ENCODE peak calls at places on chromosomes 12 and 14, in eight cellular contexts. T is dermis microvascular lymphatic vessel endothelial cell; Z is activated T-cell treated with anti-CD3 and anti-CD28 coated beads, Interleukin-2, amount 50 U/mL, for 48 hours; H is AG09319; C is progenitor cell of endocrine pancreas; S is nephron progenitor cell; G is NCI-H2029; M is T47D. R is an unnamed sample.
A peak's percentile ranks its signal among the peaks of the same experiment; 100 is the strongest.

GRCh38 chr14:83096092-83096491 is 1562.4 kb upstream of the SEL1L start:
- DNase-seq in M (no peak), Z (no peak), G (no peak), C (no peak), T (no peak), S (no peak), H (no peak), R (no peak)

GRCh38 chr12:72346331-72346944 is 74.3 kb downstream of the TRHDE start:
- DNase-seq in C (peak; percentile 67), S (peak; percentile 75), M (peak; percentile 90), T (peak; percentile 14), H (peak; percentile 58), Z (peak; percentile 43), G (peak; percentile 34), R (peak; percentile 36)

GRCh38 chr12:47271800-47272230 is 192.1 kb upstream of the AMIGO2 start:
- DNase-seq in S (no peak), Z (no peak), C (no peak), G (no peak), H (no peak), M (no peak), T (no peak), R (no peak)

GRCh38 chr12:126355346-126355745 is 1290.1 kb downstream of the AACS start:
- DNase-seq in G (no peak), M (no peak), T (no peak), H (no peak), C (no peak), Z (no peak), S (no peak), R (no peak)

GRCh38 chr14:91193069-91193468 is 51.4 kb downstream of the GPR68 start:
- DNase-seq in T (no peak), S (no peak), H (no peak), G (no peak), C (no peak), Z (no peak), M (no peak), R (no peak)

GRCh38 chr14:40417777-40418401 is 985.7 kb upstream of the FBXO33 start:
- DNase-seq in S (peak; percentile 40), H (no peak), G (peak; percentile 30), C (peak; percentile 22), Z (peak; percentile 19), M (peak; percentile 82), T (no peak), R (no peak)

GRCh38 chr12:70497508-70497907 is 131.4 kb downstream of the KCNMB4 start:
- DNase-seq in C (no peak), Z (no peak), S (no peak), G (no peak), M (no peak), H (no peak), T (no peak), R (no peak)

GRCh38 chr14:89399594-89400068 is 17.4 kb downstream of the FOXN3 start:
- DNase-seq in Z (no peak), S (peak; percentile 33), T (peak; percentile 86), G (no peak), C (no peak), H (peak; percentile 81), M (no peak), R (peak; percentile 69)

GRCh38 chr14:33839193-33840076 is 111.4 kb downstream of the EGLN3 start:
- DNase-seq in M (peak; percentile 78), Z (peak; percentile 62), S (peak; percentile 62), G (peak; percentile 96), H (peak; percentile 24), C (peak; percentile 24), T (peak; percentile 30), R (no peak)

GRCh38 chr12:57280234-57281062 is 29.5 kb upstream of the STAC3 start:
- DNase-seq in G (peak; percentile 65), H (peak; percentile 58), S (no peak), C (no peak), M (peak; percentile 8), T (peak; percentile 43), Z (peak; percentile 76), R (peak; percentile 79)

GRCh38 chr12:48199784-48200198 is 3.3 kb downstream of the OR10AD1 start:
- DNase-seq in T (no peak), S (no peak), M (no peak), Z (no peak), C (no peak), G (no peak), H (no peak), R (no peak)

GRCh38 chr12:32181498-32182175 is 75.0 kb downstream of the BICD1 start:
- DNase-seq in H (peak; percentile 28), Z (no peak), M (no peak), C (no peak), S (no peak), G (no peak), T (no peak), R (no peak)

GRCh38 chr12:104288635-104289258 is 14.8 kb upstream of the EID3 start:
- DNase-seq in T (peak; percentile 56), H (peak; percentile 62), M (peak; percentile 92), C (peak; percentile 73), Z (peak; percentile 90), G (peak; percentile 82), S (peak; percentile 82), R (no peak)

GRCh38 chr12:45483571-45483970 is 245.9 kb upstream of the ARID2 start:
- DNase-seq in S (no peak), C (no peak), H (no peak), Z (no peak), M (peak; percentile 51), G (no peak), T (no peak), R (no peak)

GRCh38 chr12:3473171-3473570 is 17.8 kb upstream of the PRMT8 start:
- DNase-seq in H (no peak), Z (peak; percentile 0), C (no peak), T (no peak), G (no peak), M (no peak), S (no peak), R (no peak)

GRCh38 chr12:27555928-27556778 is 32.1 kb downstream of the PPFIBP1 start:
- DNase-seq in M (no peak), Z (no peak), G (no peak), S (no peak), C (no peak), H (no peak), T (peak; percentile 82), R (no peak)

R was measured in AG04449.